ENCODE peak calls at places on chromosomes 11 and 22, in five cellular contexts. One of them, this sample, is unnamed.

GRCh38 chr22:37804886-37805857 is 2.6 kb upstream of the GCAT start:
- DNase-seq in WTC11: peak
- DNase-seq in GM12878: no peak
- DNase-seq in K562: no peak
- DNase-seq in HepG2: peak
- DNase-seq in this sample: peak

GRCh38 chr11:115257286-115258077 is 246.7 kb downstream of the CADM1 start:
- DNase-seq in HepG2: no peak
- DNase-seq in K562: no peak
- DNase-seq in GM12878: no peak
- DNase-seq in WTC11: peak
- DNase-seq in this sample: no peak

GRCh38 chr22:43213962-43214361 is 27.0 kb upstream of the TTLL12 start:
- DNase-seq in WTC11: no peak
- DNase-seq in K562: no peak
- DNase-seq in GM12878: no peak
- DNase-seq in HepG2: no peak
- DNase-seq in this sample: no peak

GRCh38 chr11:84899134-84899533 is 728.0 kb downstream of the DLG2 start:
- DNase-seq in GM12878: no peak
- DNase-seq in K562: no peak
- DNase-seq in WTC11: no peak
- DNase-seq in HepG2: no peak
- DNase-seq in this sample: no peak

GRCh38 chr11:18731949-18732821 is 6.2 kb upstream of the IGSF22 start:
- DNase-seq in WTC11: peak
- DNase-seq in HepG2: no peak
- DNase-seq in K562: peak
- DNase-seq in GM12878: peak
- DNase-seq in this sample: peak

GRCh38 chr11:75328426-75329277 is 22.8 kb downstream of the ARRB1 start:
- DNase-seq in K562: peak
- DNase-seq in GM12878: peak
- DNase-seq in HepG2: peak
- DNase-seq in WTC11: peak
- DNase-seq in this sample: peak

GRCh38 chr11:65355776-65356393 is 1.3 kb downstream of the TIGD3 start:
- DNase-seq in HepG2: no peak
- DNase-seq in K562: no peak
- DNase-seq in WTC11: peak
- DNase-seq in GM12878: no peak
- DNase-seq in this sample: no peak

GRCh38 chr11:112310414-112310813 is 49.8 kb upstream of the PLET1 start:
- DNase-seq in K562: no peak
- DNase-seq in WTC11: no peak
- DNase-seq in HepG2: no peak
- DNase-seq in GM12878: no peak
- DNase-seq in this sample: no peak

GRCh38 chr11:129321076-129321475 is 54.6 kb upstream of the BARX2 start:
- DNase-seq in GM12878: no peak
- DNase-seq in HepG2: peak
- DNase-seq in K562: no peak
- DNase-seq in WTC11: no peak
- DNase-seq in this sample: no peak

GRCh38 chr11:78910322-78910721 is 335.7 kb upstream of the NARS2 start:
- DNase-seq in K562: no peak
- DNase-seq in WTC11: no peak
- DNase-seq in HepG2: no peak
- DNase-seq in GM12878: no peak
- DNase-seq in this sample: no peak

GRCh38 chr11:64755681-64756361 is 4.0 kb downstream of the PYGM start:
- DNase-seq in HepG2: no peak
- DNase-seq in WTC11: no peak
- DNase-seq in K562: no peak
- DNase-seq in GM12878: no peak
- DNase-seq in this sample: no peak

GRCh38 chr11:65861533-65862183 is 1.4 kb downstream of the MUS81 start:
- DNase-seq in GM12878: no peak
- DNase-seq in HepG2: no peak
- DNase-seq in WTC11: no peak
- DNase-seq in K562: no peak
- DNase-seq in this sample: no peak

GRCh38 chr11:77065878-77066228 is 918 bp upstream of the CAPN5 start:
- DNase-seq in GM12878: no peak
- DNase-seq in K562: no peak
- DNase-seq in WTC11: peak
- DNase-seq in HepG2: no peak
- DNase-seq in this sample: no peak

GRCh38 chr11:87851234-87851633 is 324.0 kb downstream of the RAB38 start:
- DNase-seq in HepG2: no peak
- DNase-seq in K562: no peak
- DNase-seq in GM12878: no peak
- DNase-seq in WTC11: no peak
- DNase-seq in this sample: no peak

GRCh38 chr22:41524283-41524682 is 20.0 kb downstream of the POLR3H start:
- DNase-seq in K562: no peak
- DNase-seq in HepG2: no peak
- DNase-seq in GM12878: no peak
- DNase-seq in WTC11: no peak
- DNase-seq in this sample: no peak

GRCh38 chr11:118224512-118225180 is at the start of gene JAML:
- DNase-seq in K562: no peak
- DNase-seq in HepG2: no peak
- DNase-seq in WTC11: no peak
- DNase-seq in GM12878: no peak
- DNase-seq in this sample: no peak

GRCh38 chr11:64888761-64889511 is 10.5 kb upstream of the EHD1 start:
- DNase-seq in HepG2: peak
- DNase-seq in WTC11: no peak
- DNase-seq in GM12878: no peak
- DNase-seq in K562: peak
- DNase-seq in this sample: peak

GRCh38 chr11:71478216-71478840 is 25.3 kb downstream of the NADSYN1 start:
- DNase-seq in WTC11: no peak
- DNase-seq in GM12878: no peak
- DNase-seq in HepG2: no peak
- DNase-seq in K562: no peak
- DNase-seq in this sample: no peak

GRCh38 chr11:112396092-112396491 is 135.4 kb upstream of the PLET1 start:
- DNase-seq in K562: no peak
- DNase-seq in HepG2: no peak
- DNase-seq in WTC11: no peak
- DNase-seq in GM12878: no peak
- DNase-seq in this sample: no peak

GRCh38 chr22:23072911-23073491 is 2.7 kb downstream of the GNAZ start:
- DNase-seq in WTC11: no peak
- DNase-seq in K562: no peak
- DNase-seq in HepG2: no peak
- DNase-seq in GM12878: no peak
- DNase-seq in this sample: no peak

GRCh38 chr22:26174280-26174679 is 5.0 kb downstream of the SEZ6L start:
- DNase-seq in HepG2: peak
- DNase-seq in K562: no peak
- DNase-seq in WTC11: peak
- DNase-seq in GM12878: no peak
- DNase-seq in this sample: peak

GRCh38 chr11:32400196-32400595 is 35.1 kb downstream of the WT1 start:
- DNase-seq in HepG2: no peak
- DNase-seq in K562: no peak
- DNase-seq in GM12878: no peak
- DNase-seq in WTC11: peak
- DNase-seq in this sample: no peak

GRCh38 chr22:32333141-32333768 is 24.4 kb upstream of the RFPL3 start:
- DNase-seq in GM12878: no peak
- DNase-seq in K562: no peak
- DNase-seq in HepG2: no peak
- DNase-seq in WTC11: no peak
- DNase-seq in this sample: no peak

GRCh38 chr22:31377609-31378008 is 21.8 kb upstream of the DRG1 start:
- DNase-seq in GM12878: no peak
- DNase-seq in K562: no peak
- DNase-seq in HepG2: no peak
- DNase-seq in WTC11: no peak
- DNase-seq in this sample: no peak

GRCh38 chr11:15347969-15348734 is 233.4 kb downstream of the INSC start:
- DNase-seq in GM12878: no peak
- DNase-seq in K562: no peak
- DNase-seq in WTC11: no peak
- DNase-seq in HepG2: no peak
- DNase-seq in this sample: no peak

GRCh38 chr22:49212002-49212401 is 615.7 kb downstream of the BRD1 start:
- DNase-seq in K562: no peak
- DNase-seq in WTC11: peak
- DNase-seq in GM12878: no peak
- DNase-seq in HepG2: no peak
- DNase-seq in this sample: no peak

GRCh38 chr11:17788084-17788483 is 53.5 kb downstream of the KCNC1 start:
- DNase-seq in HepG2: no peak
- DNase-seq in GM12878: no peak
- DNase-seq in WTC11: no peak
- DNase-seq in K562: no peak
- DNase-seq in this sample: no peak

GRCh38 chr11:107496011-107496410 is 38.4 kb upstream of the CWF19L2 start:
- DNase-seq in GM12878: no peak
- DNase-seq in K562: no peak
- DNase-seq in HepG2: peak
- DNase-seq in WTC11: no peak
- DNase-seq in this sample: no peak

GRCh38 chr11:2271077-2271326 is 614 bp upstream of the ASCL2 start:
- DNase-seq in K562: peak
- DNase-seq in HepG2: no peak
- DNase-seq in WTC11: no peak
- DNase-seq in GM12878: no peak
- DNase-seq in this sample: no peak

GRCh38 chr22:32327596-32328171 is 30.0 kb upstream of the RFPL3 start:
- DNase-seq in GM12878: no peak
- DNase-seq in WTC11: no peak
- DNase-seq in HepG2: no peak
- DNase-seq in K562: no peak
- DNase-seq in this sample: no peak

GRCh38 chr11:4048340-4048739 is 46.3 kb upstream of the RRM1 start:
- DNase-seq in WTC11: no peak
- DNase-seq in K562: no peak
- DNase-seq in GM12878: no peak
- DNase-seq in HepG2: no peak
- DNase-seq in this sample: no peak

GRCh38 chr11:86627776-86628455 is 44.5 kb downstream of the ME3 start:
- DNase-seq in HepG2: no peak
- DNase-seq in K562: no peak
- DNase-seq in WTC11: no peak
- DNase-seq in GM12878: no peak
- DNase-seq in this sample: no peak

GRCh38 chr11:102010776-102011500 is 36.3 kb upstream of the CFAP300 start:
- DNase-seq in GM12878: no peak
- DNase-seq in WTC11: peak
- DNase-seq in HepG2: peak
- DNase-seq in K562: no peak
- DNase-seq in this sample: peak

GRCh38 chr22:43142881-43143562 is at the start of gene MCAT:
- DNase-seq in HepG2: peak
- DNase-seq in GM12878: peak
- DNase-seq in K562: peak
- DNase-seq in WTC11: peak
- DNase-seq in this sample: peak

GRCh38 chr11:46512261-46512881 is 81.5 kb downstream of the AMBRA1 start:
- DNase-seq in K562: no peak
- DNase-seq in HepG2: no peak
- DNase-seq in WTC11: no peak
- DNase-seq in GM12878: no peak
- DNase-seq in this sample: no peak
- TF ChIP-seq ESRRA in K562: no peak
- TF ChIP-seq ESRRA in HepG2: no peak
- TF ChIP-seq ESRRA in WTC11: no peak
- TF ChIP-seq ESRRA in GM12878: no peak
- TF ChIP-seq ESRRA in this sample: no peak

GRCh38 chr11:44755553-44756505 is 29.1 kb downstream of the TSPAN18 start:
- DNase-seq in WTC11: no peak
- DNase-seq in GM12878: no peak
- DNase-seq in HepG2: no peak
- DNase-seq in K562: no peak
- DNase-seq in this sample: no peak
- TF ChIP-seq ESRRA in WTC11: no peak
- TF ChIP-seq ESRRA in GM12878: no peak
- TF ChIP-seq ESRRA in HepG2: no peak
- TF ChIP-seq ESRRA in K562: no peak
- TF ChIP-seq ESRRA in this sample: no peak

GRCh38 chr11:109704432-109704831 is 282.4 kb downstream of the C11orf87 start:
- DNase-seq in GM12878: no peak
- DNase-seq in WTC11: no peak
- DNase-seq in K562: no peak
- DNase-seq in HepG2: no peak
- DNase-seq in this sample: no peak
- TF ChIP-seq ESRRA in GM12878: no peak
- TF ChIP-seq ESRRA in WTC11: no peak
- TF ChIP-seq ESRRA in K562: no peak
- TF ChIP-seq ESRRA in HepG2: no peak
- TF ChIP-seq ESRRA in this sample: no peak

GRCh38 chr22:18064636-18065035 is 13.2 kb upstream of the PEX26 start:
- DNase-seq in HepG2: no peak
- DNase-seq in WTC11: no peak
- DNase-seq in GM12878: no peak
- DNase-seq in K562: no peak
- DNase-seq in this sample: no peak
- TF ChIP-seq ESRRA in HepG2: no peak
- TF ChIP-seq ESRRA in WTC11: no peak
- TF ChIP-seq ESRRA in GM12878: no peak
- TF ChIP-seq ESRRA in K562: no peak
- TF ChIP-seq ESRRA in this sample: no peak

GRCh38 chr22:19480789-19481188 is 1.1 kb downstream of the CDC45 start:
- DNase-seq in GM12878: no peak
- DNase-seq in K562: no peak
- DNase-seq in WTC11: no peak
- DNase-seq in HepG2: no peak
- DNase-seq in this sample: no peak
- TF ChIP-seq ESRRA in GM12878: no peak
- TF ChIP-seq ESRRA in K562: no peak
- TF ChIP-seq ESRRA in WTC11: no peak
- TF ChIP-seq ESRRA in HepG2: no peak
- TF ChIP-seq ESRRA in this sample: no peak

DNA sequence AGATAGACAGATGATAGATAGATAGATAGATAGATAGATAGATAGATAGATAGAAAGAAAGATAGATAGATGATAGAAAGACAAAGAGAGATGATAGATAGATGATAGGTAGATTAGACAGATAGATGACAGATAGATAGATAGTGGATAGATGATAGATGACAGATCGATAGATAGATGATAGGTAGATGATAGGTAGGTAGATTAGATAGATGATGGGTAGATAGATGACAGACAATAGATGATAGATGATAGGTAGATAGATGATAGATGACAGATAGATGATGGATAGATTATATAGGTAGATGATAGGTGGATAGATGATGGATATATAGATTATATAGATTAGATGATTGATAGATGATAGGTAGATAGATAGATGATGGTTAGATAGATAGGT is 4.3 kb downstream of the LZTR1 start:
- DNase-seq in K562: no peak
- DNase-seq in WTC11: no peak
- DNase-seq in HepG2: no peak
- DNase-seq in GM12878: no peak
- DNase-seq in this sample: no peak
- TF ChIP-seq ESRRA in K562: no peak
- TF ChIP-seq ESRRA in WTC11: no peak
- TF ChIP-seq ESRRA in HepG2: no peak
- TF ChIP-seq ESRRA in GM12878: no peak
- TF ChIP-seq ESRRA in this sample: no peak

GRCh38 chr11:99422581-99423434 is 402.1 kb downstream of the CNTN5 start:
- DNase-seq in K562: no peak
- DNase-seq in HepG2: no peak
- DNase-seq in WTC11: no peak
- DNase-seq in GM12878: no peak
- DNase-seq in this sample: no peak
- TF ChIP-seq ESRRA in K562: no peak
- TF ChIP-seq ESRRA in HepG2: no peak
- TF ChIP-seq ESRRA in WTC11: no peak
- TF ChIP-seq ESRRA in GM12878: no peak
- TF ChIP-seq ESRRA in this sample: no peak

This sample was measured in A549.